ENCODE peak calls at places on chromosomes 6 and 20, in seven cellular contexts. S is pancreas; J is IMR-90; X is AG04450; I is CD8-positive, alpha-beta T cell; U is heart right ventricle; O is GM23338. B is an unnamed sample.

GRCh38 chr6:38052035-38052434 is 232.5 kb downstream of the ZFAND3 start:
- DNase-seq in S (no peak), J (no peak), X (no peak), I (no peak), U (no peak), O (no peak), B (no peak)

GRCh38 chr20:62363920-62364851 is 2.9 kb downstream of the LAMA5 start:
- DNase-seq in S (peak; percentile 37), J (no peak), X (no peak), I (no peak), U (peak; percentile 68), O (peak; percentile 63), B (no peak)

GRCh38 chr6:42722497-42722896 is at the start of gene PRPH2:
- DNase-seq in S (no peak), J (no peak), X (no peak), I (no peak), U (no peak), O (no peak), B (no peak)

GRCh38 chr20:48189177-48189576 is 403.9 kb upstream of the SULF2 start:
- DNase-seq in S (no peak), J (no peak), X (no peak), I (no peak), U (no peak), O (peak; percentile 53), B (no peak)

GRCh38 chr20:24665196-24665595 is 195.8 kb downstream of the SYNDIG1 start:
- DNase-seq in S (no peak), J (no peak), X (no peak), I (no peak), U (no peak), O (no peak), B (no peak)

GRCh38 chr6:147654103-147654845 is 145.8 kb downstream of the SAMD5 start:
- DNase-seq in S (no peak), J (peak; percentile 61), X (no peak), I (no peak), U (no peak), O (no peak), B (no peak)

GRCh38 chr20:50415516-50416268 is 94.5 kb upstream of the PTPN1 start:
- DNase-seq in S (peak; percentile 100), J (peak; percentile 87), X (no peak), I (no peak), U (peak; percentile 99), O (peak; percentile 46), B (no peak)

GRCh38 chr6:110996661-110997060 is 14.8 kb downstream of the RPF2 start:
- DNase-seq in S (no peak), J (no peak), X (no peak), I (no peak), U (no peak), O (no peak), B (no peak)

GRCh38 chr6:7960141-7960540 is 49.6 kb upstream of the TXNDC5 start:
- DNase-seq in S (no peak), J (no peak), X (no peak), I (no peak), U (no peak), O (no peak), B (no peak)

GRCh38 chr6:34152806-34153565 is 7.1 kb upstream of the GRM4 start:
- DNase-seq in S (no peak), J (no peak), X (no peak), I (no peak), U (no peak), O (no peak), B (no peak)

GRCh38 chr20:3250091-3250504 is 11.1 kb upstream of the SLC4A11 start:
- DNase-seq in S (no peak), J (no peak), X (no peak), I (no peak), U (no peak), O (peak; percentile 95), B (no peak)

GRCh38 chr20:37185681-37186080 is 6.3 kb upstream of the MROH8 start:
- DNase-seq in S (no peak), J (no peak), X (no peak), I (no peak), U (no peak), O (no peak), B (no peak)

GRCh38 chr6:170024940-170025339 is 265.9 kb downstream of the DLL1 start:
- DNase-seq in S (no peak), J (peak; percentile 58), X (peak; percentile 4), I (no peak), U (peak; percentile 42), O (no peak), B (no peak)

GRCh38 chr6:90187437-90188049 is 109.1 kb downstream of the BACH2 start:
- DNase-seq in S (no peak), J (no peak), X (no peak), I (no peak), U (no peak), O (no peak), B (no peak)

GRCh38 chr6:14270925-14271791 is 153.6 kb downstream of the CD83 start:
- DNase-seq in S (no peak), J (peak; percentile 74), X (peak; percentile 20), I (no peak), U (no peak), O (no peak), B (peak; percentile 32)

DNA sequence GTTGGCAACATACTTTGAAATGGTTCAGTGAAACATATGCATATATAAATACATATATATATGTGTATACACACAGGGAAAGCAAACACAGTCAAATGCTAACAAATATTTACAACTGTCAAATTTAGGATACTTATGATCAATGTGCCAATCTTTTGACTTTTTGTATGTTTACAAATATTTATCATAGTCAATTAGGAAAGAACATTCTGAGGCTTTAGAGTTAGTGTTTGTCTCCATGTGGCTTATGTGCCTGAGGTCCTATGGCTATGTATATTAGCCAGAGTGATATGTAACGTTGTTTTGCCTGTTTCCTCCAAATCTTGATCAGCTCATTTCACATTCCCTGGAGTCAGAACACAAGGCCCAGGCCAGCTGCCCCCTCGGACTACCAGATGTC is 126.5 kb upstream of the MAN1A1 start:
- DNase-seq in S (no peak), J (no peak), X (no peak), I (no peak), U (no peak), O (no peak), B (no peak)
- H3K4me3 ChIP-seq in S (no peak overlapping the region), J (no peak overlapping the region), X (no peak overlapping the region), I (no peak overlapping the region), U (no peak overlapping the region), O (no peak overlapping the region), B (no peak overlapping the region)

GRCh38 chr6:143745160-143746133 is 67.7 kb downstream of the PHACTR2 start:
- DNase-seq in S (peak; percentile 25), J (peak; percentile 76), X (peak; percentile 61), I (no peak), U (peak; percentile 52), O (peak; percentile 72), B (no peak)
- H3K27ac ChIP-seq in S (peak overlapping the region; percentile 54), J (peak overlapping the region; percentile 88), X (peak overlapping the region; percentile 77), I (no peak overlapping the region), U (peak overlapping the region; percentile 56), O (peak overlapping the region; percentile 93), B (no peak overlapping the region)

GRCh38 chr20:53738039-53738944 is 144.7 kb upstream of the ZNF217 start:
- DNase-seq in S (peak; percentile 75), J (peak; percentile 90), X (peak; percentile 36), I (no peak), U (peak; percentile 59), O (peak; percentile 75), B (no peak)
- H3K4me3 ChIP-seq in S (no peak overlapping the region), J (peak overlapping the region; percentile 22), X (no peak overlapping the region), I (no peak overlapping the region), U (peak overlapping the region; percentile 13), O (no peak overlapping the region), B (no peak overlapping the region)

DNA sequence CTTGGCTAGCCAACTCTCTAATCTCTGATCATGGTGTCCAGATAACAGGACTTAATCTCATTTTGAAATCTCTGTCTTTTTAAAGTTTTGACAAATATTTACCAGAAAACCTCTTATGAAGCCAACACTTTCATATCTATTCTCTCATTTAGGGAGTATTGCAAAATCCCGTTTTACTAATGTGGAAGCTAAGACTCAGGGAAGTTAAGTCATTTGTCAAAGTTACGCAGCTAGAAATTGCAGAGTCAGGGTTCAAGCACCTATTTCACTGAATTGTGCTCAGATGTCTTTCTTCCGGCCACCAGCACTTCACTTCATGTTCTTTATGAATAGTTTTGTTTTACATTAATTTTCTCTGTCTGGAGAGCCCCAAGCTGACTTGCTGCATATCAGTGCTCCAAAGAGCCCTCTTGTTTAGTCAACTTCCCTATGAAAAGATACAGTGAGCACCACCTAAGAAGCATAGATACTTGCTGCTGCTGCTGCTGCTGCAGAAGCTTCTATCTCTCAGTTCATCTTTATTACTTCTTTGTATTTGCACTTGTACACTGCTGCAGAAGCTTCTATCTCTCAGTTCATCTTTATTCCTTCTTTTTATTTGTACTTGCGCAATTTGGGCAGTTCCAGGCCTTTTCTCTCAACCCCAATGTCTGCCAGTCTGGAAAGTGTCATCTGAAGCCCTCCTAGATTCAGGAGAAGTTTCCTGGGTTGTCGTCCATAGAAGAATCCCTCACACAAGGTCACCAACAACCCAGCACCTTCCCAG is 329.7 kb downstream of the MAFB start:
- DNase-seq in S (no peak), J (no peak), X (no peak), I (no peak), U (no peak), O (no peak), B (no peak)
- H3K27ac ChIP-seq in S (no peak overlapping the region), J (no peak overlapping the region), X (no peak overlapping the region), I (no peak overlapping the region), U (no peak overlapping the region), O (no peak overlapping the region), B (no peak overlapping the region)

GRCh38 chr20:46710149-46710913 is 882 bp downstream of the SLC2A10 start:
- DNase-seq in S (no peak), J (no peak), X (no peak), I (no peak), U (no peak), O (no peak), B (no peak)

GRCh38 chr20:46706242-46706641 is 3.2 kb upstream of the SLC2A10 start:
- DNase-seq in S (no peak), J (no peak), X (no peak), I (no peak), U (no peak), O (no peak), B (no peak)

GRCh38 chr20:46709459-46710148 is at the start of gene SLC2A10:
- DNase-seq in S (peak; percentile 78), J (peak; percentile 61), X (no peak), I (no peak), U (peak; percentile 64), O (peak; percentile 80), B (peak; percentile 5)

GRCh38 chr20:46708172-46708860 is 1.1 kb upstream of the SLC2A10 start:
- DNase-seq in S (peak; percentile 82), J (no peak), X (no peak), I (no peak), U (no peak), O (peak; percentile 88), B (no peak)

GRCh38 chr20:46709055-46709458 is 392 bp upstream of the SLC2A10 start:
- DNase-seq in S (no peak), J (no peak), X (no peak), I (no peak), U (no peak), O (peak; percentile 40), B (no peak)
- H3K4me3 ChIP-seq in S (peak overlapping the region; percentile 64), J (peak overlapping the region; percentile 55), X (peak overlapping the region; percentile 75), I (no peak overlapping the region), U (peak overlapping the region; percentile 77), O (peak overlapping the region; percentile 84), B (no peak overlapping the region)

GRCh38 chr6:146613947-146614346 is 15.2 kb downstream of the ADGB start:
- DNase-seq in S (no peak), J (no peak), X (no peak), I (no peak), U (no peak), O (no peak), B (no peak)
- H3K27ac ChIP-seq in S (no peak overlapping the region), J (no peak overlapping the region), X (no peak overlapping the region), I (no peak overlapping the region), U (no peak overlapping the region), O (no peak overlapping the region), B (no peak overlapping the region)